ENCODE peak calls at places on chromosome 22, in seven cellular contexts. G is adrenal gland, U is neural progenitor cell, B is mucosa of descending colon, Y is left ventricle myocardium inferior, N is aorta, T is ovary. L is an unnamed sample.

GRCh38 chr22:19756288-19757128 is 4.1 kb upstream of the TBX1 start:
- DNase-seq in G (peak; percentile 37), U (peak; percentile 74), B (peak; percentile 78), Y (no peak), N (no peak), T (no peak), L (no peak)

GRCh38 chr22:35568751-35569725 is 28.4 kb downstream of the RASD2 start:
- DNase-seq in G (no peak), U (no peak), B (no peak), Y (no peak), N (no peak), T (no peak), L (no peak)

GRCh38 chr22:41800348-41801146 is at the start of gene CCDC134:
- DNase-seq in G (peak; percentile 94), U (peak; percentile 95), B (peak; percentile 96), Y (peak; percentile 93), N (peak; percentile 95), T (peak; percentile 90), L (peak; percentile 87)

GRCh38 chr22:27311666-27312566 is 489.6 kb downstream of the MN1 start:
- DNase-seq in G (no peak), U (peak; percentile 51), B (no peak), Y (no peak), N (no peak), T (no peak), L (no peak)

GRCh38 chr22:32751065-32751739 is 50.3 kb upstream of the TIMP3 start:
- DNase-seq in G (no peak), U (no peak), B (no peak), Y (no peak), N (no peak), T (no peak), L (no peak)

GRCh38 chr22:44526431-44527115 is 28.5 kb upstream of the RTL6 start:
- DNase-seq in G (no peak), U (no peak), B (no peak), Y (no peak), N (no peak), T (no peak), L (no peak)

GRCh38 chr22:27372969-27373670 is 428.4 kb downstream of the MN1 start:
- DNase-seq in G (no peak), U (peak; percentile 96), B (peak; percentile 88), Y (no peak), N (no peak), T (no peak), L (no peak)

GRCh38 chr22:39526736-39527171 is 5.8 kb downstream of the RPS19BP1 start:
- DNase-seq in G (no peak), U (peak; percentile 25), B (peak; percentile 40), Y (no peak), N (no peak), T (no peak), L (no peak)

GRCh38 chr22:31079095-31079642 is 1.9 kb upstream of the SMTN start:
- DNase-seq in G (no peak), U (no peak), B (peak; percentile 82), Y (no peak), N (no peak), T (no peak), L (no peak)

GRCh38 chr22:42962295-42963230 is 52.4 kb downstream of the PACSIN2 start:
- DNase-seq in G (no peak), U (no peak), B (peak; percentile 74), Y (no peak), N (peak; percentile 63), T (no peak), L (peak; percentile 74)

GRCh38 chr22:44702479-44703219 is 645 bp downstream of the PRR5 start:
- DNase-seq in G (no peak), U (peak; percentile 82), B (no peak), Y (no peak), N (no peak), T (peak; percentile 46), L (no peak)

GRCh38 chr22:39454385-39454871 is 2.4 kb upstream of the MGAT3 start:
- DNase-seq in G (no peak), U (peak; percentile 52), B (no peak), Y (no peak), N (no peak), T (no peak), L (no peak)

GRCh38 chr22:31346733-31347250 is 646 bp upstream of the PATZ1 start:
- DNase-seq in G (peak; percentile 67), U (peak; percentile 81), B (peak; percentile 74), Y (peak; percentile 61), N (no peak), T (peak; percentile 65), L (peak; percentile 80)

GRCh38 chr22:42353883-42354727 is 78.1 kb downstream of the NFAM1 start:
- DNase-seq in G (no peak), U (peak; percentile 79), B (no peak), Y (no peak), N (no peak), T (no peak), L (no peak)

GRCh38 chr22:22933807-22934542 is 46.4 kb downstream of the IGLL5 start:
- DNase-seq in G (no peak), U (no peak), B (no peak), Y (no peak), N (peak; percentile 36), T (no peak), L (no peak)

GRCh38 chr22:39283312-39284141 is 35.9 kb downstream of the RPL3 start:
- DNase-seq in G (peak; percentile 79), U (no peak), B (no peak), Y (peak; percentile 63), N (peak; percentile 84), T (no peak), L (peak; percentile 85)

GRCh38 chr22:37310815-37311595 is 28.7 kb downstream of the CYTH4 start:
- DNase-seq in G (no peak), U (no peak), B (no peak), Y (peak; percentile 43), N (peak; percentile 74), T (no peak), L (no peak)

GRCh38 chr22:37310075-37310606 is 27.8 kb downstream of the CYTH4 start:
- DNase-seq in G (no peak), U (no peak), B (no peak), Y (no peak), N (no peak), T (no peak), L (no peak)

GRCh38 chr22:37312549-37313183 is 30.4 kb downstream of the CYTH4 start:
- DNase-seq in G (no peak), U (no peak), B (no peak), Y (no peak), N (no peak), T (no peak), L (no peak)

GRCh38 chr22:37313376-37314314 is 31.3 kb downstream of the CYTH4 start:
- DNase-seq in G (no peak), U (no peak), B (no peak), Y (no peak), N (no peak), T (no peak), L (no peak)

GRCh38 chr22:37311761-37312312 is 29.5 kb downstream of the CYTH4 start:
- DNase-seq in G (no peak), U (no peak), B (no peak), Y (no peak), N (no peak), T (no peak), L (no peak)
- H3K4me1 ChIP-seq in G (peaks cover 13% of the 10 kb centered on the region), U (peaks cover 6% of the 10 kb centered on the region), B (peaks cover 4% of the 10 kb centered on the region), Y (peaks cover 32% of the 10 kb centered on the region), N (no peaks in the 10 kb centered on the region), T (peaks cover 2% of the 10 kb centered on the region), L (peaks cover 7% of the 10 kb centered on the region)

DNA sequence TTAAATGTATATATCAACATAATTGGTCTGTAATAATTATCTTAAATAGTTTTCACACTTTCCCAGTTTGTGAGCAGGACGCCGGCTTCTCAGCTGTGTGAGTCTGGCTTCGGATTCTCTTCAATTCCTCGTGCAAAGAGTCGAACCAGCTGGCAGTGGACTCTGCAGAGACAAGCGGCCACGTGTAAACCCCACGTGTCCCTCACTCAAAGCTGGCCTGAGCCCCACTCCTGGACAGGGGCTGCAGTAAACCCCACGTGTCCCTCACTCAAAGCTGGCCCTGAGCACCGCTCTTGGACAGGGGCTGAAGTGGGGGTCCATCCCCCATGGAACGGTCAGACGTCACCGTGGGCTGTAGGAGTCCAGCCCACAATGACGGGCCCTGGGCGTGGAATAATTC is 51.0 kb downstream of the CERK start:
- DNase-seq in G (no peak), U (no peak), B (no peak), Y (no peak), N (no peak), T (no peak), L (no peak)
- H3K36me3 ChIP-seq in G (no peaks in the 10 kb centered on the region), U (no peaks in the 10 kb centered on the region), B (peaks cover 9% of the 10 kb centered on the region), Y (peaks cover 57% of the 10 kb centered on the region), N (no peaks in the 10 kb centered on the region), T (no peaks in the 10 kb centered on the region), L (peaks cover 73% of the 10 kb centered on the region)

GRCh38 chr22:48091060-48091650 is 1328.7 kb downstream of the TBC1D22A start:
- DNase-seq in G (no peak), U (no peak), B (no peak), Y (no peak), N (no peak), T (no peak), L (peak; percentile 40)
- H3K9me3 ChIP-seq in G (no peaks in the 10 kb centered on the region), U (no peaks in the 10 kb centered on the region), B (no peaks in the 10 kb centered on the region), Y (no peaks in the 10 kb centered on the region), N (no peaks in the 10 kb centered on the region), T (no peaks in the 10 kb centered on the region), L (no peaks in the 10 kb centered on the region)

DNA sequence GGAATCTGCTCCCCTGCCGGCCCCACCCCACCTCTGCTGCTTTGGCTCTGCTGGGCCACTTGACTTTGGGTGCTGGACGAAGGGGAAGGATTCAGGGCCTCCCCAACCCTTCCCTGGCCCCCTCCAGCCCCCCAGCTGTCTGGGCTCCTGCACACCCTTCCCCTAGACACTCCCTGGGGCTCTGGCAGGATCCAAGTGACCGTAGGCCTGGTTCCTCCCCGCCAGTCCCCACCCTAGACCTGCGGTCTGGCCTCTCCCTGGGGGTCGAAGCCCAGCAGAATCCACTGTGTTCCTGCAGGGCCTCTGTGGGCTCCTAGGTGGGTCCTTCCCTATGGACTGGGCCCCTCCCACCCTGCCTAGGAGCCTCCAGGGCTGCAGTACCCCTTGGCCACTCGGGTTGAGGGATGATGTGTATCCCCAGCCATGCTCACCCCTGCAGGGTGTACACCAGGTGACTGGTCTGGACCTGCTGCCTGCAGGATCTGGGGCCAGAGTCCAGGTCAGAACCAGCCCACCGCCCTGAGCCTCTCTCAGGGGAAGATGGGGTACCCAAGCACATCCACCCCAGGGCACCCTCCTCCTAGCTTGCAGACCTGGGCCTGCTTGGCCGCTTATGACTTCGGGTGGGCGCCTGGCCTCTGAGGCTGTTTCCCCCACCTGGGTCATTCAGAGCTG is 5.6 kb downstream of the PIM3 start:
- DNase-seq in G (no peak), U (peak; percentile 1), B (peak; percentile 46), Y (no peak), N (no peak), T (peak; percentile 13), L (peak; percentile 18)
- H3K4me1 ChIP-seq in G (peaks cover 61% of the 10 kb centered on the region), U (peaks cover 13% of the 10 kb centered on the region), B (peaks cover 42% of the 10 kb centered on the region), Y (peaks cover 99% of the 10 kb centered on the region), N (no peaks in the 10 kb centered on the region), T (peaks cover 34% of the 10 kb centered on the region), L (peaks cover 36% of the 10 kb centered on the region)

DNA sequence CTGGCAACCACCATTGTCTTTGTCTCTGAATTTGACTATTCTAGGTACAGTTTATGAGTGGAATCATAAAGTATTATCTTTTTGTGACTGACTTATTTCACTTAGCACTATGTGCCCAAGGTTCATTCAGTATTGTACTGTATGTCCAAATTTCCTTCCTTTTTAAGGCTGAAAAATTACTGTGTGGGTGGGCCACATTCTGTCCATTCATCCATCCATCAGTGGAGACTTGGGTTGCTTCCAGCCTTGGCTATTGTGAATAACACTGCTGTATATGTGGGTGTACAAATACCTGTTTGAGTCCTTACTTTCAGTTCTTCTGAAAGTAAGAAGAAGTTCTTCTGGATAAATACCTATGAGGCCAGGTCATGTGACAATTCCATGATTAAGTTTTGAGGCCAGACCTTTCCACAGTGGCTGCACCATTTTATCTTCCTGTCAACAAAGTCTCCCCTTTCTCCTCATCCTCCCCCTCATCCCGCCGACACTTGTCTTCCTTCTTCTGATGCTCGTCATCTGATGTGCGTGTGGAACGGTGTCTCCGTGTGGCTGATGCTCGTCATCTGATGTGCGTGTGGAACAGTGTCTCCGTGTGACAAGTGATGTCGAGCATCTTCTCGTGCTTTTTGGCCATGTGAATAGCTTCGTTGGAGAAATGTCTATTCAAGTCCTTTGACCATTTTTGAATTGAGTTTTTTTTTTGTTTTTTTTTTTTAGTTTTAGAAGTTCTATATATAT is 49.5 kb downstream of the SBF1 start:
- DNase-seq in G (no peak), U (no peak), B (no peak), Y (no peak), N (no peak), T (no peak), L (no peak)
- H3K36me3 ChIP-seq in G (no peaks in the 10 kb centered on the region), U (peaks cover 7% of the 10 kb centered on the region), B (peaks cover 8% of the 10 kb centered on the region), Y (peaks cover 97% of the 10 kb centered on the region), N (no peaks in the 10 kb centered on the region), T (no peaks in the 10 kb centered on the region), L (peaks cover 77% of the 10 kb centered on the region)